ENCODE peak calls at places on chromosomes 1 and 21, in four cellular contexts. One of them, this sample, is unnamed.

GRCh38 chr1:45721207-45721606 is 29.2 kb downstream of the IPP start:
- DNase-seq in gastrocnemius medialis: no peak
- DNase-seq in naive thymus-derived CD8-positive, alpha-beta T cell: no peak
- DNase-seq in stimulated activated CD8-positive, alpha-beta memory T cell treated with anti-CD3 and anti-CD28 coated beads, Interleukin-12 subunit alpha, Interleukin-12 subunit beta, amount 100 ng/mL, for 1 hour: no peak
- DNase-seq in this sample: no peak

GRCh38 chr1:1630965-1631792 is 794 bp upstream of the MMP23B start:
- DNase-seq in gastrocnemius medialis: no peak
- DNase-seq in naive thymus-derived CD8-positive, alpha-beta T cell: peak; percentile 36
- DNase-seq in stimulated activated CD8-positive, alpha-beta memory T cell treated with anti-CD3 and anti-CD28 coated beads, Interleukin-12 subunit alpha, Interleukin-12 subunit beta, amount 100 ng/mL, for 1 hour: no peak
- DNase-seq in this sample: peak; percentile 52

GRCh38 chr1:1425753-1426495 is 4.8 kb upstream of the ANKRD65 start:
- DNase-seq in gastrocnemius medialis: no peak
- DNase-seq in naive thymus-derived CD8-positive, alpha-beta T cell: no peak
- DNase-seq in stimulated activated CD8-positive, alpha-beta memory T cell treated with anti-CD3 and anti-CD28 coated beads, Interleukin-12 subunit alpha, Interleukin-12 subunit beta, amount 100 ng/mL, for 1 hour: no peak
- DNase-seq in this sample: no peak

GRCh38 chr1:109388208-109388711 is 9.5 kb downstream of the SORT1 start:
- DNase-seq in gastrocnemius medialis: no peak
- DNase-seq in naive thymus-derived CD8-positive, alpha-beta T cell: no peak
- DNase-seq in stimulated activated CD8-positive, alpha-beta memory T cell treated with anti-CD3 and anti-CD28 coated beads, Interleukin-12 subunit alpha, Interleukin-12 subunit beta, amount 100 ng/mL, for 1 hour: no peak
- DNase-seq in this sample: no peak

GRCh38 chr1:94362466-94363058 is 55.6 kb upstream of the ABCD3 start:
- DNase-seq in gastrocnemius medialis: no peak
- DNase-seq in naive thymus-derived CD8-positive, alpha-beta T cell: no peak
- DNase-seq in stimulated activated CD8-positive, alpha-beta memory T cell treated with anti-CD3 and anti-CD28 coated beads, Interleukin-12 subunit alpha, Interleukin-12 subunit beta, amount 100 ng/mL, for 1 hour: no peak
- DNase-seq in this sample: no peak

GRCh38 chr1:242670019-242670418 is 145.5 kb upstream of the PLD5 start:
- DNase-seq in gastrocnemius medialis: no peak
- DNase-seq in naive thymus-derived CD8-positive, alpha-beta T cell: no peak
- DNase-seq in stimulated activated CD8-positive, alpha-beta memory T cell treated with anti-CD3 and anti-CD28 coated beads, Interleukin-12 subunit alpha, Interleukin-12 subunit beta, amount 100 ng/mL, for 1 hour: no peak
- DNase-seq in this sample: no peak

GRCh38 chr1:29607236-29607635 is 370.9 kb downstream of the PTPRU start:
- DNase-seq in gastrocnemius medialis: no peak
- DNase-seq in naive thymus-derived CD8-positive, alpha-beta T cell: no peak
- DNase-seq in stimulated activated CD8-positive, alpha-beta memory T cell treated with anti-CD3 and anti-CD28 coated beads, Interleukin-12 subunit alpha, Interleukin-12 subunit beta, amount 100 ng/mL, for 1 hour: no peak
- DNase-seq in this sample: no peak

GRCh38 chr21:41695513-41695912 is 71.3 kb downstream of the RIPK4 start:
- DNase-seq in gastrocnemius medialis: no peak
- DNase-seq in naive thymus-derived CD8-positive, alpha-beta T cell: no peak
- DNase-seq in stimulated activated CD8-positive, alpha-beta memory T cell treated with anti-CD3 and anti-CD28 coated beads, Interleukin-12 subunit alpha, Interleukin-12 subunit beta, amount 100 ng/mL, for 1 hour: no peak
- DNase-seq in this sample: no peak

GRCh38 chr1:20233394-20233793 is 47.1 kb upstream of the PLA2G2C start:
- DNase-seq in gastrocnemius medialis: no peak
- DNase-seq in naive thymus-derived CD8-positive, alpha-beta T cell: no peak
- DNase-seq in stimulated activated CD8-positive, alpha-beta memory T cell treated with anti-CD3 and anti-CD28 coated beads, Interleukin-12 subunit alpha, Interleukin-12 subunit beta, amount 100 ng/mL, for 1 hour: no peak
- DNase-seq in this sample: no peak

GRCh38 chr1:92711473-92712165 is 73.3 kb downstream of the EVI5 start:
- DNase-seq in gastrocnemius medialis: no peak
- DNase-seq in naive thymus-derived CD8-positive, alpha-beta T cell: no peak
- DNase-seq in stimulated activated CD8-positive, alpha-beta memory T cell treated with anti-CD3 and anti-CD28 coated beads, Interleukin-12 subunit alpha, Interleukin-12 subunit beta, amount 100 ng/mL, for 1 hour: no peak
- DNase-seq in this sample: no peak

GRCh38 chr1:76336951-76337371 is 262.4 kb downstream of the ST6GALNAC3 start:
- DNase-seq in gastrocnemius medialis: no peak
- DNase-seq in naive thymus-derived CD8-positive, alpha-beta T cell: no peak
- DNase-seq in stimulated activated CD8-positive, alpha-beta memory T cell treated with anti-CD3 and anti-CD28 coated beads, Interleukin-12 subunit alpha, Interleukin-12 subunit beta, amount 100 ng/mL, for 1 hour: no peak
- DNase-seq in this sample: peak; percentile 27

GRCh38 chr1:36136535-36136934 is 11.5 kb upstream of the COL8A2 start:
- DNase-seq in gastrocnemius medialis: no peak
- DNase-seq in naive thymus-derived CD8-positive, alpha-beta T cell: no peak
- DNase-seq in stimulated activated CD8-positive, alpha-beta memory T cell treated with anti-CD3 and anti-CD28 coated beads, Interleukin-12 subunit alpha, Interleukin-12 subunit beta, amount 100 ng/mL, for 1 hour: no peak
- DNase-seq in this sample: no peak

GRCh38 chr1:21909286-21909759 is 27.8 kb downstream of the HSPG2 start:
- DNase-seq in gastrocnemius medialis: no peak
- DNase-seq in naive thymus-derived CD8-positive, alpha-beta T cell: no peak
- DNase-seq in stimulated activated CD8-positive, alpha-beta memory T cell treated with anti-CD3 and anti-CD28 coated beads, Interleukin-12 subunit alpha, Interleukin-12 subunit beta, amount 100 ng/mL, for 1 hour: no peak
- DNase-seq in this sample: no peak

GRCh38 chr21:44989943-44990780 is 50.3 kb downstream of the SLX9 start:
- DNase-seq in gastrocnemius medialis: no peak
- DNase-seq in naive thymus-derived CD8-positive, alpha-beta T cell: no peak
- DNase-seq in stimulated activated CD8-positive, alpha-beta memory T cell treated with anti-CD3 and anti-CD28 coated beads, Interleukin-12 subunit alpha, Interleukin-12 subunit beta, amount 100 ng/mL, for 1 hour: no peak
- DNase-seq in this sample: no peak

GRCh38 chr1:165678509-165678908 is 19.9 kb downstream of the ALDH9A1 start:
- DNase-seq in gastrocnemius medialis: no peak
- DNase-seq in naive thymus-derived CD8-positive, alpha-beta T cell: no peak
- DNase-seq in stimulated activated CD8-positive, alpha-beta memory T cell treated with anti-CD3 and anti-CD28 coated beads, Interleukin-12 subunit alpha, Interleukin-12 subunit beta, amount 100 ng/mL, for 1 hour: no peak
- DNase-seq in this sample: no peak

GRCh38 chr1:248818505-248819374 is 7.0 kb downstream of the SH3BP5L start:
- DNase-seq in gastrocnemius medialis: no peak
- DNase-seq in naive thymus-derived CD8-positive, alpha-beta T cell: no peak
- DNase-seq in stimulated activated CD8-positive, alpha-beta memory T cell treated with anti-CD3 and anti-CD28 coated beads, Interleukin-12 subunit alpha, Interleukin-12 subunit beta, amount 100 ng/mL, for 1 hour: no peak
- DNase-seq in this sample: no peak

GRCh38 chr1:57340361-57341192 is 83.3 kb downstream of the DAB1 start:
- DNase-seq in gastrocnemius medialis: no peak
- DNase-seq in naive thymus-derived CD8-positive, alpha-beta T cell: no peak
- DNase-seq in stimulated activated CD8-positive, alpha-beta memory T cell treated with anti-CD3 and anti-CD28 coated beads, Interleukin-12 subunit alpha, Interleukin-12 subunit beta, amount 100 ng/mL, for 1 hour: no peak
- DNase-seq in this sample: no peak

GRCh38 chr1:103373991-103374390 is 151.5 kb upstream of the RNPC3 start:
- DNase-seq in gastrocnemius medialis: no peak
- DNase-seq in naive thymus-derived CD8-positive, alpha-beta T cell: no peak
- DNase-seq in stimulated activated CD8-positive, alpha-beta memory T cell treated with anti-CD3 and anti-CD28 coated beads, Interleukin-12 subunit alpha, Interleukin-12 subunit beta, amount 100 ng/mL, for 1 hour: no peak
- DNase-seq in this sample: no peak

GRCh38 chr1:185419718-185420117 is 102.7 kb upstream of the IVNS1ABP start:
- DNase-seq in gastrocnemius medialis: no peak
- DNase-seq in naive thymus-derived CD8-positive, alpha-beta T cell: no peak
- DNase-seq in stimulated activated CD8-positive, alpha-beta memory T cell treated with anti-CD3 and anti-CD28 coated beads, Interleukin-12 subunit alpha, Interleukin-12 subunit beta, amount 100 ng/mL, for 1 hour: no peak
- DNase-seq in this sample: no peak

GRCh38 chr21:38631676-38632075 is 133.4 kb upstream of the ERG start:
- DNase-seq in gastrocnemius medialis: no peak
- DNase-seq in naive thymus-derived CD8-positive, alpha-beta T cell: no peak
- DNase-seq in stimulated activated CD8-positive, alpha-beta memory T cell treated with anti-CD3 and anti-CD28 coated beads, Interleukin-12 subunit alpha, Interleukin-12 subunit beta, amount 100 ng/mL, for 1 hour: no peak
- DNase-seq in this sample: no peak

GRCh38 chr1:84303154-84303830 is 1.8 kb downstream of the SAMD13 start:
- DNase-seq in gastrocnemius medialis: no peak
- DNase-seq in naive thymus-derived CD8-positive, alpha-beta T cell: no peak
- DNase-seq in stimulated activated CD8-positive, alpha-beta memory T cell treated with anti-CD3 and anti-CD28 coated beads, Interleukin-12 subunit alpha, Interleukin-12 subunit beta, amount 100 ng/mL, for 1 hour: no peak
- DNase-seq in this sample: no peak

GRCh38 chr1:183845681-183846080 is 40.8 kb downstream of the RGL1 start:
- DNase-seq in gastrocnemius medialis: no peak
- DNase-seq in naive thymus-derived CD8-positive, alpha-beta T cell: no peak
- DNase-seq in stimulated activated CD8-positive, alpha-beta memory T cell treated with anti-CD3 and anti-CD28 coated beads, Interleukin-12 subunit alpha, Interleukin-12 subunit beta, amount 100 ng/mL, for 1 hour: no peak
- DNase-seq in this sample: no peak

GRCh38 chr1:183989078-183989577 is 48.4 kb downstream of the COLGALT2 start:
- DNase-seq in gastrocnemius medialis: no peak
- DNase-seq in naive thymus-derived CD8-positive, alpha-beta T cell: no peak
- DNase-seq in stimulated activated CD8-positive, alpha-beta memory T cell treated with anti-CD3 and anti-CD28 coated beads, Interleukin-12 subunit alpha, Interleukin-12 subunit beta, amount 100 ng/mL, for 1 hour: no peak
- DNase-seq in this sample: no peak

GRCh38 chr1:81135524-81135923 is 665.2 kb upstream of the ADGRL2 start:
- DNase-seq in gastrocnemius medialis: no peak
- DNase-seq in naive thymus-derived CD8-positive, alpha-beta T cell: no peak
- DNase-seq in stimulated activated CD8-positive, alpha-beta memory T cell treated with anti-CD3 and anti-CD28 coated beads, Interleukin-12 subunit alpha, Interleukin-12 subunit beta, amount 100 ng/mL, for 1 hour: no peak
- DNase-seq in this sample: no peak

GRCh38 chr1:185517808-185518419 is 200.9 kb upstream of the IVNS1ABP start:
- DNase-seq in gastrocnemius medialis: no peak
- DNase-seq in naive thymus-derived CD8-positive, alpha-beta T cell: no peak
- DNase-seq in stimulated activated CD8-positive, alpha-beta memory T cell treated with anti-CD3 and anti-CD28 coated beads, Interleukin-12 subunit alpha, Interleukin-12 subunit beta, amount 100 ng/mL, for 1 hour: no peak
- DNase-seq in this sample: no peak

GRCh38 chr1:51998007-51998406 is 7.5 kb upstream of the RAB3B start:
- DNase-seq in gastrocnemius medialis: no peak
- DNase-seq in naive thymus-derived CD8-positive, alpha-beta T cell: no peak
- DNase-seq in stimulated activated CD8-positive, alpha-beta memory T cell treated with anti-CD3 and anti-CD28 coated beads, Interleukin-12 subunit alpha, Interleukin-12 subunit beta, amount 100 ng/mL, for 1 hour: no peak
- DNase-seq in this sample: no peak

GRCh38 chr1:200989337-200989736 is 34.2 kb downstream of the KIF21B start:
- DNase-seq in gastrocnemius medialis: no peak
- DNase-seq in naive thymus-derived CD8-positive, alpha-beta T cell: no peak
- DNase-seq in stimulated activated CD8-positive, alpha-beta memory T cell treated with anti-CD3 and anti-CD28 coated beads, Interleukin-12 subunit alpha, Interleukin-12 subunit beta, amount 100 ng/mL, for 1 hour: no peak
- DNase-seq in this sample: no peak

GRCh38 chr1:155884028-155884950 is 24.9 kb downstream of the SYT11 start:
- DNase-seq in gastrocnemius medialis: no peak
- DNase-seq in naive thymus-derived CD8-positive, alpha-beta T cell: no peak
- DNase-seq in stimulated activated CD8-positive, alpha-beta memory T cell treated with anti-CD3 and anti-CD28 coated beads, Interleukin-12 subunit alpha, Interleukin-12 subunit beta, amount 100 ng/mL, for 1 hour: no peak
- DNase-seq in this sample: no peak

GRCh38 chr1:20732071-20732587 is 374 bp downstream of the SH2D5 start:
- DNase-seq in gastrocnemius medialis: no peak
- DNase-seq in naive thymus-derived CD8-positive, alpha-beta T cell: peak; percentile 40
- DNase-seq in stimulated activated CD8-positive, alpha-beta memory T cell treated with anti-CD3 and anti-CD28 coated beads, Interleukin-12 subunit alpha, Interleukin-12 subunit beta, amount 100 ng/mL, for 1 hour: peak; percentile 27
- DNase-seq in this sample: peak; percentile 64

GRCh38 chr1:30807318-30808066 is 49.9 kb upstream of the LAPTM5 start:
- DNase-seq in gastrocnemius medialis: no peak
- DNase-seq in naive thymus-derived CD8-positive, alpha-beta T cell: no peak
- DNase-seq in stimulated activated CD8-positive, alpha-beta memory T cell treated with anti-CD3 and anti-CD28 coated beads, Interleukin-12 subunit alpha, Interleukin-12 subunit beta, amount 100 ng/mL, for 1 hour: no peak
- DNase-seq in this sample: no peak

GRCh38 chr1:2777428-2778219 is 23.9 kb downstream of the TTC34 start:
- DNase-seq in gastrocnemius medialis: no peak
- DNase-seq in naive thymus-derived CD8-positive, alpha-beta T cell: no peak
- DNase-seq in stimulated activated CD8-positive, alpha-beta memory T cell treated with anti-CD3 and anti-CD28 coated beads, Interleukin-12 subunit alpha, Interleukin-12 subunit beta, amount 100 ng/mL, for 1 hour: no peak
- DNase-seq in this sample: no peak

GRCh38 chr1:156258859-156259258 is 11.0 kb upstream of the PAQR6 start:
- DNase-seq in gastrocnemius medialis: no peak
- DNase-seq in naive thymus-derived CD8-positive, alpha-beta T cell: no peak
- DNase-seq in stimulated activated CD8-positive, alpha-beta memory T cell treated with anti-CD3 and anti-CD28 coated beads, Interleukin-12 subunit alpha, Interleukin-12 subunit beta, amount 100 ng/mL, for 1 hour: no peak
- DNase-seq in this sample: no peak

GRCh38 chr1:12656575-12656974 is 12.7 kb downstream of the AADACL4 start:
- DNase-seq in gastrocnemius medialis: no peak
- DNase-seq in naive thymus-derived CD8-positive, alpha-beta T cell: no peak
- DNase-seq in stimulated activated CD8-positive, alpha-beta memory T cell treated with anti-CD3 and anti-CD28 coated beads, Interleukin-12 subunit alpha, Interleukin-12 subunit beta, amount 100 ng/mL, for 1 hour: no peak
- DNase-seq in this sample: no peak

GRCh38 chr1:35914706-35915105 is 16.2 kb upstream of the AGO3 start:
- DNase-seq in gastrocnemius medialis: no peak
- DNase-seq in naive thymus-derived CD8-positive, alpha-beta T cell: no peak
- DNase-seq in stimulated activated CD8-positive, alpha-beta memory T cell treated with anti-CD3 and anti-CD28 coated beads, Interleukin-12 subunit alpha, Interleukin-12 subunit beta, amount 100 ng/mL, for 1 hour: no peak
- DNase-seq in this sample: no peak

GRCh38 chr1:94110946-94111740 is 9.8 kb downstream of the ABCA4 start:
- DNase-seq in gastrocnemius medialis: no peak
- DNase-seq in naive thymus-derived CD8-positive, alpha-beta T cell: no peak
- DNase-seq in stimulated activated CD8-positive, alpha-beta memory T cell treated with anti-CD3 and anti-CD28 coated beads, Interleukin-12 subunit alpha, Interleukin-12 subunit beta, amount 100 ng/mL, for 1 hour: no peak
- DNase-seq in this sample: no peak

GRCh38 chr1:203304919-203305808 is at the start of gene BTG2:
- DNase-seq in gastrocnemius medialis: peak; percentile 90
- DNase-seq in naive thymus-derived CD8-positive, alpha-beta T cell: peak; percentile 94
- DNase-seq in stimulated activated CD8-positive, alpha-beta memory T cell treated with anti-CD3 and anti-CD28 coated beads, Interleukin-12 subunit alpha, Interleukin-12 subunit beta, amount 100 ng/mL, for 1 hour: peak; percentile 89
- DNase-seq in this sample: peak; percentile 96

GRCh38 chr21:25573409-25574206 is 33.7 kb downstream of the MRPL39 start:
- DNase-seq in gastrocnemius medialis: no peak
- DNase-seq in naive thymus-derived CD8-positive, alpha-beta T cell: peak; percentile 33
- DNase-seq in stimulated activated CD8-positive, alpha-beta memory T cell treated with anti-CD3 and anti-CD28 coated beads, Interleukin-12 subunit alpha, Interleukin-12 subunit beta, amount 100 ng/mL, for 1 hour: peak; percentile 32
- DNase-seq in this sample: no peak

GRCh38 chr1:94676686-94677085 is 135.1 kb upstream of the F3 start:
- DNase-seq in gastrocnemius medialis: no peak
- DNase-seq in naive thymus-derived CD8-positive, alpha-beta T cell: no peak
- DNase-seq in stimulated activated CD8-positive, alpha-beta memory T cell treated with anti-CD3 and anti-CD28 coated beads, Interleukin-12 subunit alpha, Interleukin-12 subunit beta, amount 100 ng/mL, for 1 hour: no peak
- DNase-seq in this sample: peak; percentile 32

GRCh38 chr1:25971044-25971881 is 26.6 kb downstream of the PAFAH2 start:
- DNase-seq in gastrocnemius medialis: no peak
- DNase-seq in naive thymus-derived CD8-positive, alpha-beta T cell: peak; percentile 40
- DNase-seq in stimulated activated CD8-positive, alpha-beta memory T cell treated with anti-CD3 and anti-CD28 coated beads, Interleukin-12 subunit alpha, Interleukin-12 subunit beta, amount 100 ng/mL, for 1 hour: no peak
- DNase-seq in this sample: no peak

GRCh38 chr1:70486676-70487470 is 75.8 kb downstream of the CTH start:
- DNase-seq in gastrocnemius medialis: no peak
- DNase-seq in naive thymus-derived CD8-positive, alpha-beta T cell: no peak
- DNase-seq in stimulated activated CD8-positive, alpha-beta memory T cell treated with anti-CD3 and anti-CD28 coated beads, Interleukin-12 subunit alpha, Interleukin-12 subunit beta, amount 100 ng/mL, for 1 hour: no peak
- DNase-seq in this sample: peak; percentile 63

This sample was measured in pancreas.